ENCODE peak calls at places on chromosomes 3 and 15, in four cellular contexts. U, A, N and I are unnamed samples. For H3K4me1, the result is how much of the 10 kb centered on the place peaks cover.

GRCh38 chr3:94101860-94102259 is 39.0 kb downstream of the NSUN3 start:
- DNase-seq in U (no peak), A (no peak), N (no peak), I (no peak)

GRCh38 chr15:52378746-52379394 is 83.3 kb upstream of the MYO5C start:
- DNase-seq in U (no peak), A (no peak), N (no peak), I (no peak)

GRCh38 chr15:57732526-57733331 is 26.2 kb downstream of the POLR2M start:
- DNase-seq in U (no peak), A (no peak), N (peak), I (peak)

GRCh38 chr3:138389841-138390581 is 41.6 kb downstream of the MRAS start:
- DNase-seq in U (peak), A (peak), N (peak), I (no peak)

GRCh38 chr15:74514039-74514438 is 27.0 kb upstream of the ARID3B start:
- DNase-seq in U (no peak), A (no peak), N (no peak), I (peak)

GRCh38 chr3:58296269-58296668 is 9.8 kb upstream of the RPP14 start:
- DNase-seq in U (no peak), A (no peak), N (no peak), I (no peak)

GRCh38 chr3:355622-356021 is 159.1 kb downstream of the CHL1 start:
- DNase-seq in U (peak), A (no peak), N (no peak), I (no peak)

GRCh38 chr3:108136888-108137814 is 46.3 kb upstream of the CD47 start:
- DNase-seq in U (no peak), A (no peak), N (no peak), I (no peak)

GRCh38 chr3:12662593-12663310 is 1.2 kb downstream of the RAF1 start:
- DNase-seq in U (no peak), A (no peak), N (peak), I (peak)

GRCh38 chr3:169091196-169091595 is 572.3 kb downstream of the MECOM start:
- DNase-seq in U (no peak), A (no peak), N (no peak), I (no peak)

GRCh38 chr15:91855684-91856553 is 2.4 kb downstream of the SLCO3A1 start:
- DNase-seq in U (no peak), A (peak), N (no peak), I (no peak)

DNA sequence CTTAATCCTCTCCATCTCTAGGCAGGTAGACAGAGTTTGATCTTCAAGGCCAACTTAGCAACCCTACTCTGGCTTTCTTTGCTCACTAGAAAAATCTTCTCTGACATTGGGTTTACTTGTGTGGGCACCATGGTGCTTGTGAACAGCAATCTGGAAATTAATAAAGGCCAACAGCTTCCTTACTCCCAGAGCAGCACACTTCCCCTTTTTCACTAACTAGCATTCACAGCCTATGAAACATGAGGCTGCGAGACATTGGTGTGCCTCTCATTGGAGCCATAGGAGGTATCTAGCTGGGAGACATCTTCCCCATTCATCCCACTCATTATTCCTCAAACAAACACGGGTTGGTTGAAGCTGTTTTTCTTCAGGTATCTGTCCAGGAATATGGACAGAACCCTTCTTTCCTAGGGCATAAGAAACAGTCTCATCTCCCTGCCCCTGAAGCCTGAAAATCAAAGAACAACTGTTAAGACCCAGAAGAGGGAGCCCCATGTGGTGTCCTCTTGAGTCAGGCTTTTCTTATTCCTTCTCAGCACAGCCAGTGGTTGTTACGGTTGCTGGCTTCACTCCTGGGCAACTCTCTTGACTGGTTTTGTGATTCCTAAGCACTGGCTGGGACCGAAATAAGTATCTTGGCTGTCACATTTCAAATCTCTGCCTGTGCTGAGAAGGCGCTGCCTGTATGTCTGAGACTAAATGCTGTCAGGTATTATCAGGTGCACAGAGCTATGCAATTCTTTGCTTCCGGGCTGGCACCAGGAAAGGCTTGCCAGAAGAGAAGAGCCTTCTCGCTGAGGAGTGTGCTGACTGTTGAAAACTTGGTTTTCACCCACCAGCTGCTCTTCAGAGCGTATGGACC is 194.4 kb downstream of the FEZF2 start:
- DNase-seq in U (no peak), A (no peak), N (no peak), I (no peak)
- H3K4me1 ChIP-seq in U (under half), A (under half), N (under half), I (under half)

GRCh38 chr3:50168791-50169190 is 13.7 kb downstream of the SEMA3F start:
- DNase-seq in U (no peak), A (no peak), N (no peak), I (no peak)

GRCh38 chr3:50167069-50167781 is 12.1 kb downstream of the SEMA3F start:
- DNase-seq in U (no peak), A (no peak), N (no peak), I (no peak)

GRCh38 chr3:50169232-50169631 is 14.1 kb downstream of the SEMA3F start:
- DNase-seq in U (no peak), A (no peak), N (no peak), I (no peak)

GRCh38 chr3:50167782-50168317 is 12.7 kb downstream of the SEMA3F start:
- DNase-seq in U (no peak), A (no peak), N (no peak), I (no peak)

DNA sequence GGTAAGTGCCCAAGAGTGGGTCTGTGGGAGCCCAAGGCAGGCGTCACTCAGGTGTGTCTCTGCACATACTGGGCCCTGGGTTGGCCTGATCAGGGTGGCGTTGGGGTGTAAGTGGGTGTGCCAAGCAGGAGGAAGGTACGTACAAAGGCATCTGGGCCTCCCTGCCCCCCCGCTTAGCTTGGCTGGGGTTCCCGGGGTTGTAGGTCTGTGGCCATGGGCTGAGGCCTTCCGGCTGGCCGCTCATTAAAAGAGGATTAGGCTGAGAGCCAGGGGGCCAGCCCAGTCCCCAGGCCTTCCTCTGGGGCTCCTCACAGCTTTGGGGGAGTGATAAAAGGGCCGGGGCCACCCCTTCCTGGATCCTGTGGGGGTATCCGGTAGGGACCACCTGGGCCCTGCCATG is 13.3 kb downstream of the SEMA3F start:
- DNase-seq in U (no peak), A (no peak), N (peak), I (no peak)
- H3K27ac ChIP-seq in U (peak), A (peak), N (peak), I (no peak)

GRCh38 chr15:92903588-92903955 is 3.4 kb downstream of the CHD2 start:
- DNase-seq in U (no peak), A (no peak), N (no peak), I (no peak)
- TF ChIP-seq POLR2A in U (no peak), A (no peak), N (no peak), I (no peak)

GRCh38 chr3:66469220-66469640 is 31.6 kb downstream of the LRIG1 start:
- DNase-seq in U (no peak), A (no peak), N (no peak), I (no peak)
- H3K4me1 ChIP-seq in U (under half), A (under half), N (under half), I (under half)

DNA sequence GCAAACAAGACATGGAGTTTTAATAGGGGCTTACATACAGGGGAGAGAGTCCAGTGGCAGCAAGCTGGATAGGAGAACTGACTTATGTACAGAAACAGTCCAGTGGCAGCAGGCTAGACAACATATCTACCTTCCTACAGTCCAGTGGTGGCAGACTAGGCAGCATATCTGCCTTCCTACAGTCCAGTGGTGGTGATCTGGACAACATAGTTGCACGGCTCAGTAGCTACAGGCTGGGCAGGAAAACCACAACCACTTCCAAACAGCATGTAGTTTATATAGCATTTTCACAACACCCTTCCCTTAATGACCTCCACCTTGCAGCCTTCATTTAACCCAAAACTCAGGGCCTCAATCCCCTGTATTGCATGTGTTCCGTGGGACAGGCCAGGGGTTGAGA is 181.3 kb upstream of the EIF1B start:
- DNase-seq in U (no peak), A (no peak), N (no peak), I (no peak)
- H3K27ac ChIP-seq in U (no peak), A (no peak), N (no peak), I (no peak)

DNA sequence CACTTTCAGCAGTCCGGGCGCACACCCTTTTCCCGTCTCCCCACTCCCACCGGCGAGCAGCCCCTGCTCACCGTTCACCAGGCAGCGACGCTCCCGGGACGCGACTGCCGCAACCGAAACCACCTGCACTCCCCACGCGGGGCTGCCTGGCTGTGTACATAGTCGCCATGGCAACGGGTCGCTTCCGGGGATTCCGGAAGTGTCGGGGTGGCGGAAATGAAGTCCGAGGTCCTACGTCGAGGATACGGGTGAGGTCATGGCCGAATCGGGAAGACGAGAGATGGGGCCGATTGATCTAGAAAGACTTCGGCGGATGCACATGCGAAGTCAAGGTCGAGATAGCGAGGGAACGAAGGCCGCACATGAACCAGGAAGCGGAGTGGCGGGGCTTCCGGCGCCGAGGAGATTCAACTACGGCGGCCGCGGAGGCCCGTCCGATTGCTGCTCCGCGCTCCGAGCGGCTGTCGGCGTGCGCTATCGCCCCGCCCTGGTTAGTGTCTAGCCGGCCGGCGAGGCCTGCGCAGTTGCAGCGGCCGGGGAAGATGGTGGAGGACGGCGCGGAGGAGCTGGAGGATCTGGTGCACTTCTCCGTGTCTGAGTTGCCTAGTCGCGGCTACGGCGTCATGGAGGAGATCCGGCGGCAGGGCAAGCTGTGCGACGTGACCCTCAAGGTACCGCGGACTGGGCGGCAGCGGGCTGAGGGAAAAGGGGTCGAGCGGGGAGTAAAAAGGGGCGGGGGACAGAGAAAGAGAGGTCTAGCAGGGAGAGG is at the start of the genes KIF9 and KLHL18:
- DNase-seq in U (peak), A (peak), N (peak), I (peak)
- TF ChIP-seq POLR2A in U (no peak), A (no peak), N (no peak), I (peak)

DNA sequence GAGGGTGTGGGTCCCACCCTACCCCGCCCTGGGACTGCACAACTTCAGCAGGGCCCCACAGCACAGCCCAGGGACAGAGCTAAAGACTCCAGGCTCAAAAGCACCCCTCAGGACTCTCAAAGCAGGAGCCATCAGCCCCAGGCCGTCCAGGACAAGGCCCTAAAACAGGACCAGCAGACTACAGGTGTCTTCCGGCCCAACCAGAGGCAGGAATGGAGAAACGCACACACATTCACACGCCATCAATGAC is 26.1 kb downstream of the ATRIP start:
- DNase-seq in U (no peak), A (no peak), N (no peak), I (no peak)
- H3K4me1 ChIP-seq in U (under half), A (under half), N (under half), I (under half)

GRCh38 chr3:192817506-192817905 is 90.2 kb upstream of the FGF12 start:
- DNase-seq in U (no peak), A (no peak), N (no peak), I (no peak)
- H3K27ac ChIP-seq in U (no peak), A (no peak), N (no peak), I (no peak)